ENCODE peak calls at places on chromosome 5, in five cellular contexts. N is amniotic stem cell, M is tibial artery, V is HT-29, P is body of pancreas. J is an unnamed sample.

GRCh38 chr5:93741136-93741811 is at the start of gene POU5F2:
- DNase-seq in M (no peak), P (no peak), N (no peak), V (no peak), J (no peak)

GRCh38 chr5:72366324-72366976 is 46.3 kb downstream of the PTCD2 start:
- DNase-seq in V (peak), M (peak), N (peak), P (peak), J (peak)

GRCh38 chr5:101995585-101995984 is 300.5 kb downstream of the SLCO4C1 start:
- DNase-seq in M (no peak), N (no peak), V (peak), P (no peak), J (no peak)

GRCh38 chr5:154753792-154754191 is 1.4 kb upstream of the LARP1 start:
- DNase-seq in P (peak), M (peak), N (peak), V (peak), J (no peak)

GRCh38 chr5:17020586-17021362 is 84.7 kb upstream of the MYO10 start:
- DNase-seq in V (no peak), M (no peak), P (no peak), N (no peak), J (no peak)

GRCh38 chr5:447501-447900 is 4.5 kb downstream of the EXOC3 start:
- DNase-seq in M (peak), V (no peak), N (no peak), P (no peak), J (no peak)

GRCh38 chr5:119694284-119694683 is 64.9 kb downstream of the FAM170A start:
- DNase-seq in P (no peak), V (no peak), N (no peak), M (no peak), J (no peak)

GRCh38 chr5:6732634-6733410 is 19.6 kb downstream of the TENT4A start:
- DNase-seq in V (no peak), M (no peak), P (peak), N (peak), J (no peak)

GRCh38 chr5:55665065-55665464 is 47.1 kb downstream of the SLC38A9 start:
- DNase-seq in M (peak), N (no peak), V (no peak), P (no peak), J (no peak)

GRCh38 chr5:114152656-114153360 is 209.1 kb upstream of the KCNN2 start:
- DNase-seq in V (no peak), N (no peak), M (no peak), P (no peak), J (no peak)

GRCh38 chr5:1312206-1312605 is 17.3 kb upstream of the TERT start:
- DNase-seq in N (no peak), V (no peak), P (no peak), M (no peak), J (no peak)

GRCh38 chr5:473344-474192 is 30.6 kb downstream of the EXOC3 start:
- DNase-seq in V (peak), M (no peak), N (peak), P (peak), J (no peak)

GRCh38 chr5:58787982-58788381 is 205.1 kb downstream of the RAB3C start:
- DNase-seq in M (no peak), P (no peak), V (no peak), N (no peak), J (no peak)

GRCh38 chr5:158682631-158683030 is 417.1 kb downstream of the EBF1 start:
- DNase-seq in M (no peak), P (no peak), V (no peak), N (no peak), J (no peak)

GRCh38 chr5:149367249-149367971 is 9.6 kb downstream of the PCYOX1L start:
- DNase-seq in M (no peak), V (peak), N (peak), P (peak), J (peak)

GRCh38 chr5:157463081-157463480 is 3.1 kb downstream of the NIPAL4 start:
- DNase-seq in N (no peak), M (no peak), V (no peak), P (no peak), J (no peak)

GRCh38 chr5:72096602-72097205 is 10.6 kb upstream of the MAP1B start:
- DNase-seq in P (no peak), M (no peak), N (no peak), V (no peak), J (no peak)

GRCh38 chr5:131373265-131373664 is 109.4 kb downstream of the CDC42SE2 start:
- DNase-seq in P (no peak), M (no peak), V (no peak), N (no peak), J (no peak)

GRCh38 chr5:145803072-145803471 is 32.1 kb downstream of the PRELID2 start:
- DNase-seq in M (no peak), N (no peak), P (no peak), V (no peak), J (no peak)

GRCh38 chr5:52655163-52655562 is 132.6 kb upstream of the ITGA1 start:
- DNase-seq in V (no peak), M (no peak), N (no peak), P (no peak), J (no peak)

GRCh38 chr5:55915783-55916182 is 64.6 kb downstream of the IL31RA start:
- DNase-seq in M (no peak), N (no peak), V (no peak), P (no peak), J (no peak)

GRCh38 chr5:1069720-1070088 is 42.2 kb downstream of the SLC12A7 start:
- DNase-seq in V (no peak), P (no peak), N (no peak), M (no peak), J (no peak)

GRCh38 chr5:78816143-78816765 is 167.7 kb upstream of the LHFPL2 start:
- DNase-seq in P (no peak), V (no peak), M (no peak), N (no peak), J (no peak)

GRCh38 chr5:172688735-172689572 is 47.9 kb downstream of the NEURL1B start:
- DNase-seq in V (peak), N (no peak), P (peak), M (peak), J (no peak)

J was measured in Panc1.